ENCODE peak calls at places on chromosomes 16 and 17, in eight cellular contexts. One of them, this sample, is unnamed.

GRCh38 chr16:81548901-81549546 is 104.4 kb downstream of the CMIP start:
- DNase-seq in left lung: no peak
- DNase-seq in cardiac fibroblast: no peak
- DNase-seq in epithelial cell of esophagus: no peak
- DNase-seq in CD8-positive, alpha-beta T cell: no peak
- DNase-seq in prostate gland: no peak
- DNase-seq in pancreas: peak; percentile 60
- DNase-seq in astrocyte of the spinal cord: no peak
- DNase-seq in this sample: no peak

GRCh38 chr16:25343976-25344375 is 86.3 kb upstream of the ZKSCAN2 start:
- DNase-seq in epithelial cell of esophagus: no peak
- DNase-seq in pancreas: no peak
- DNase-seq in prostate gland: no peak
- DNase-seq in left lung: no peak
- DNase-seq in cardiac fibroblast: no peak
- DNase-seq in CD8-positive, alpha-beta T cell: no peak
- DNase-seq in astrocyte of the spinal cord: no peak
- DNase-seq in this sample: no peak

GRCh38 chr16:71288570-71288889 is 672 bp downstream of the CMTR2 start:
- DNase-seq in astrocyte of the spinal cord: no peak
- DNase-seq in prostate gland: no peak
- DNase-seq in epithelial cell of esophagus: peak; percentile 46
- DNase-seq in pancreas: no peak
- DNase-seq in left lung: no peak
- DNase-seq in cardiac fibroblast: no peak
- DNase-seq in CD8-positive, alpha-beta T cell: no peak
- DNase-seq in this sample: no peak

GRCh38 chr17:6163632-6164319 is 93.6 kb downstream of the WSCD1 start:
- DNase-seq in CD8-positive, alpha-beta T cell: no peak
- DNase-seq in pancreas: no peak
- DNase-seq in astrocyte of the spinal cord: peak; percentile 7
- DNase-seq in epithelial cell of esophagus: peak; percentile 32
- DNase-seq in left lung: no peak
- DNase-seq in cardiac fibroblast: no peak
- DNase-seq in prostate gland: no peak
- DNase-seq in this sample: no peak

GRCh38 chr17:15464629-15465028 is 2.8 kb downstream of the CDRT4 start:
- DNase-seq in prostate gland: no peak
- DNase-seq in CD8-positive, alpha-beta T cell: no peak
- DNase-seq in left lung: no peak
- DNase-seq in cardiac fibroblast: no peak
- DNase-seq in astrocyte of the spinal cord: no peak
- DNase-seq in epithelial cell of esophagus: no peak
- DNase-seq in pancreas: no peak
- DNase-seq in this sample: no peak

GRCh38 chr16:88730632-88731607 is 24.6 kb downstream of the CTU2 start:
- DNase-seq in astrocyte of the spinal cord: peak; percentile 72
- DNase-seq in left lung: no peak
- DNase-seq in epithelial cell of esophagus: no peak
- DNase-seq in pancreas: no peak
- DNase-seq in cardiac fibroblast: no peak
- DNase-seq in prostate gland: no peak
- DNase-seq in CD8-positive, alpha-beta T cell: no peak
- DNase-seq in this sample: peak; percentile 59

GRCh38 chr16:89022051-89022836 is 45.2 kb upstream of the CBFA2T3 start:
- DNase-seq in pancreas: no peak
- DNase-seq in left lung: no peak
- DNase-seq in CD8-positive, alpha-beta T cell: no peak
- DNase-seq in prostate gland: no peak
- DNase-seq in astrocyte of the spinal cord: no peak
- DNase-seq in cardiac fibroblast: no peak
- DNase-seq in epithelial cell of esophagus: no peak
- DNase-seq in this sample: no peak

GRCh38 chr16:90072442-90073105 is 4.6 kb downstream of the PRDM7 start:
- DNase-seq in epithelial cell of esophagus: no peak
- DNase-seq in cardiac fibroblast: peak; percentile 74
- DNase-seq in CD8-positive, alpha-beta T cell: no peak
- DNase-seq in prostate gland: no peak
- DNase-seq in astrocyte of the spinal cord: no peak
- DNase-seq in pancreas: no peak
- DNase-seq in left lung: no peak
- DNase-seq in this sample: peak; percentile 33

GRCh38 chr16:83720981-83721380 is 86.8 kb upstream of the HSBP1 start:
- DNase-seq in CD8-positive, alpha-beta T cell: no peak
- DNase-seq in left lung: no peak
- DNase-seq in cardiac fibroblast: no peak
- DNase-seq in pancreas: no peak
- DNase-seq in epithelial cell of esophagus: no peak
- DNase-seq in prostate gland: no peak
- DNase-seq in astrocyte of the spinal cord: no peak
- DNase-seq in this sample: no peak

GRCh38 chr16:48564544-48565444 is 45.2 kb downstream of the N4BP1 start:
- DNase-seq in CD8-positive, alpha-beta T cell: no peak
- DNase-seq in astrocyte of the spinal cord: no peak
- DNase-seq in left lung: no peak
- DNase-seq in cardiac fibroblast: no peak
- DNase-seq in prostate gland: no peak
- DNase-seq in epithelial cell of esophagus: no peak
- DNase-seq in pancreas: no peak
- DNase-seq in this sample: no peak

GRCh38 chr17:29914819-29915537 is 15.1 kb downstream of the SSH2 start:
- DNase-seq in left lung: no peak
- DNase-seq in epithelial cell of esophagus: no peak
- DNase-seq in CD8-positive, alpha-beta T cell: no peak
- DNase-seq in pancreas: no peak
- DNase-seq in prostate gland: no peak
- DNase-seq in cardiac fibroblast: no peak
- DNase-seq in astrocyte of the spinal cord: no peak
- DNase-seq in this sample: no peak

GRCh38 chr17:30530346-30531025 is 53.3 kb downstream of the GOSR1 start:
- DNase-seq in pancreas: no peak
- DNase-seq in left lung: no peak
- DNase-seq in cardiac fibroblast: peak; percentile 51
- DNase-seq in prostate gland: no peak
- DNase-seq in astrocyte of the spinal cord: no peak
- DNase-seq in CD8-positive, alpha-beta T cell: no peak
- DNase-seq in epithelial cell of esophagus: peak; percentile 32
- DNase-seq in this sample: peak; percentile 47

GRCh38 chr16:72517154-72517553 is 345.2 kb upstream of the PMFBP1 start:
- DNase-seq in astrocyte of the spinal cord: no peak
- DNase-seq in prostate gland: no peak
- DNase-seq in pancreas: no peak
- DNase-seq in left lung: no peak
- DNase-seq in CD8-positive, alpha-beta T cell: no peak
- DNase-seq in epithelial cell of esophagus: peak; percentile 82
- DNase-seq in cardiac fibroblast: no peak
- DNase-seq in this sample: no peak

DNA sequence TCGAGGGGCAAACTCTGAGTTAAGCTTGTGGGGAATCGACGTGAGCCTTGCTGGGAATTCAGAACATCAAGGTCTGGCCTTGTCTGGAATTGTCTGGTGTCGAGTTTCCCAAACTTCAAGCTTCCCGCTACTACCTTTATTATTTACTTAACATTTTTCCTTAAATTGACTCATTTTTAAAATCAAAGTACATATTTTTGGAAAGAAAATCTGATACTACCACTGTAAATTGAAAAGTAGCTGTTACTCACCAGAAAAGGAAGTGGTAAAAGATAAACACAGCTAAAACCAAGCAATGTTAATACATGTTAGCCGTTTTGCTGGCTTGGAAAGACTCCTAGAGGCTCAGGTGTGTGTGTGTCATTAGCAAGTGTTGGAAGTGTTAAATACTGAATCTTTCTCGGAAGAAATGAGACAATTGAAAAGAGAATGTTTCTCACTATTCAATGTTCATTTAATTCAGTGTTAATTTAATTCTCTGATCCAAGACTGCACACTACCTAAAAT is 5.4 kb upstream of the IRX3 start:
- DNase-seq in pancreas: no peak
- DNase-seq in left lung: no peak
- DNase-seq in epithelial cell of esophagus: peak; percentile 24
- DNase-seq in cardiac fibroblast: no peak
- DNase-seq in prostate gland: no peak
- DNase-seq in astrocyte of the spinal cord: peak; percentile 25
- DNase-seq in CD8-positive, alpha-beta T cell: no peak
- DNase-seq in this sample: no peak
- H3K4me3 ChIP-seq in pancreas: no peak overlapping the region
- H3K4me3 ChIP-seq in left lung: no peak overlapping the region
- H3K4me3 ChIP-seq in epithelial cell of esophagus: no peak overlapping the region
- H3K4me3 ChIP-seq in cardiac fibroblast: no peak overlapping the region
- H3K4me3 ChIP-seq in prostate gland: no peak overlapping the region
- H3K4me3 ChIP-seq in astrocyte of the spinal cord: no peak overlapping the region
- H3K4me3 ChIP-seq in CD8-positive, alpha-beta T cell: no peak overlapping the region
- H3K4me3 ChIP-seq in this sample: no peak overlapping the region

GRCh38 chr17:7177954-7178477 is 1.2 kb downstream of the ASGR1 start:
- DNase-seq in prostate gland: no peak
- DNase-seq in astrocyte of the spinal cord: peak; percentile 6
- DNase-seq in pancreas: no peak
- DNase-seq in epithelial cell of esophagus: peak; percentile 18
- DNase-seq in left lung: no peak
- DNase-seq in cardiac fibroblast: peak; percentile 25
- DNase-seq in CD8-positive, alpha-beta T cell: no peak
- DNase-seq in this sample: no peak
- H3K4me3 ChIP-seq in prostate gland: peak overlapping the region; percentile 19
- H3K4me3 ChIP-seq in astrocyte of the spinal cord: peak overlapping the region; percentile 46
- H3K4me3 ChIP-seq in pancreas: peak overlapping the region; percentile 30
- H3K4me3 ChIP-seq in epithelial cell of esophagus: peak overlapping the region; percentile 40
- H3K4me3 ChIP-seq in left lung: peak overlapping the region; percentile 21
- H3K4me3 ChIP-seq in cardiac fibroblast: peak overlapping the region; percentile 38
- H3K4me3 ChIP-seq in CD8-positive, alpha-beta T cell: peak overlapping the region; percentile 24
- H3K4me3 ChIP-seq in this sample: peak overlapping the region; percentile 57

GRCh38 chr17:59634632-59635561 is 15.2 kb downstream of the CLTC start:
- DNase-seq in prostate gland: no peak
- DNase-seq in left lung: no peak
- DNase-seq in cardiac fibroblast: peak; percentile 39
- DNase-seq in astrocyte of the spinal cord: no peak
- DNase-seq in pancreas: no peak
- DNase-seq in CD8-positive, alpha-beta T cell: no peak
- DNase-seq in epithelial cell of esophagus: peak; percentile 60
- DNase-seq in this sample: no peak
- H3K4me3 ChIP-seq in prostate gland: no peak overlapping the region
- H3K4me3 ChIP-seq in left lung: no peak overlapping the region
- H3K4me3 ChIP-seq in cardiac fibroblast: no peak overlapping the region
- H3K4me3 ChIP-seq in astrocyte of the spinal cord: no peak overlapping the region
- H3K4me3 ChIP-seq in pancreas: no peak overlapping the region
- H3K4me3 ChIP-seq in CD8-positive, alpha-beta T cell: no peak overlapping the region
- H3K4me3 ChIP-seq in epithelial cell of esophagus: no peak overlapping the region
- H3K4me3 ChIP-seq in this sample: no peak overlapping the region

DNA sequence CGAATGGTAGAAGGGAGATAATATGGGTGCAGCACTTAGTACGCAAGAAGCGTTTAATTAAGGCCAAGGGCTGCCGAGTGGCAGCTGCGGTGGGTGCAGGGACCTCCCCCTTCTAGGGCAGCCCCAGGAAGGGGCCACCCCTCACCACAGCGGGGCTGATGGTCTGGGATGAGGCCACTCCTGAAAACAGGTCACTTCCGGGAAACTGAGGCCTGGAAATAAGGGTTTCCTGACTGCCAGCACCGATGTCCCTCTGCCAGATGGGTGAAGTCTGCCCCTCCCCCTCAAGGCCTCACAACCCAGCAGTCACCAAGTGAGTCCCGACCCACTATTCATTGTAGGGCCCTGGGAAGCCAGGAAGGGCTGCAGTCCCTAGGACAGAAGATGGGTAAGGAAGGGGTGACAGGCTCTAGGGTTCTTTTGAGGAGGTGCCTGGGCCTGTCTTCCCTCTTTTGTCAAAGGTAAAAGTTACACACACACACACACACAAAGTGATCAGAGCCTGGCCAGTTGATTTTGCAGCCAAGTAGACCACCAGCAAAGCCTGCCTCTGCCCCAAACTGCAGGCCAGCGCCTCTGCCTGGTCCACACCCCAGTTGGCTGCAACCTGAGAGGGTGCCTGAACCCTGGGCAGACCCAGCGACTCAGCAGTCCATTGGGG is 12.5 kb downstream of the SREBF1 start:
- DNase-seq in left lung: no peak
- DNase-seq in epithelial cell of esophagus: no peak
- DNase-seq in astrocyte of the spinal cord: no peak
- DNase-seq in cardiac fibroblast: no peak
- DNase-seq in pancreas: no peak
- DNase-seq in prostate gland: no peak
- DNase-seq in CD8-positive, alpha-beta T cell: no peak
- DNase-seq in this sample: no peak
- H3K4me3 ChIP-seq in left lung: peak overlapping the region; percentile 50
- H3K4me3 ChIP-seq in epithelial cell of esophagus: peak overlapping the region; percentile 5
- H3K4me3 ChIP-seq in astrocyte of the spinal cord: peak overlapping the region; percentile 17
- H3K4me3 ChIP-seq in cardiac fibroblast: peak overlapping the region; percentile 35
- H3K4me3 ChIP-seq in pancreas: peak overlapping the region; percentile 56
- H3K4me3 ChIP-seq in prostate gland: peak overlapping the region; percentile 53
- H3K4me3 ChIP-seq in CD8-positive, alpha-beta T cell: peak overlapping the region; percentile 46
- H3K4me3 ChIP-seq in this sample: peak overlapping the region; percentile 2

GRCh38 chr17:9003355-9004131 is 17.8 kb upstream of the NTN1 start:
- DNase-seq in CD8-positive, alpha-beta T cell: no peak
- DNase-seq in cardiac fibroblast: no peak
- DNase-seq in left lung: no peak
- DNase-seq in epithelial cell of esophagus: no peak
- DNase-seq in astrocyte of the spinal cord: no peak
- DNase-seq in pancreas: no peak
- DNase-seq in prostate gland: no peak
- DNase-seq in this sample: no peak
- H3K4me3 ChIP-seq in CD8-positive, alpha-beta T cell: peak overlapping the region; percentile 35
- H3K4me3 ChIP-seq in cardiac fibroblast: no peak overlapping the region
- H3K4me3 ChIP-seq in left lung: peak overlapping the region; percentile 30
- H3K4me3 ChIP-seq in epithelial cell of esophagus: no peak overlapping the region
- H3K4me3 ChIP-seq in astrocyte of the spinal cord: no peak overlapping the region
- H3K4me3 ChIP-seq in pancreas: peak overlapping the region; percentile 56
- H3K4me3 ChIP-seq in prostate gland: peak overlapping the region; percentile 49
- H3K4me3 ChIP-seq in this sample: no peak overlapping the region

GRCh38 chr17:19747159-19747719 is 859 bp downstream of the ALDH3A1 start:
- DNase-seq in left lung: no peak
- DNase-seq in astrocyte of the spinal cord: no peak
- DNase-seq in cardiac fibroblast: no peak
- DNase-seq in prostate gland: no peak
- DNase-seq in CD8-positive, alpha-beta T cell: no peak
- DNase-seq in epithelial cell of esophagus: no peak
- DNase-seq in pancreas: no peak
- DNase-seq in this sample: no peak
- H3K4me3 ChIP-seq in left lung: no peak overlapping the region
- H3K4me3 ChIP-seq in astrocyte of the spinal cord: no peak overlapping the region
- H3K4me3 ChIP-seq in cardiac fibroblast: no peak overlapping the region
- H3K4me3 ChIP-seq in prostate gland: no peak overlapping the region
- H3K4me3 ChIP-seq in CD8-positive, alpha-beta T cell: no peak overlapping the region
- H3K4me3 ChIP-seq in epithelial cell of esophagus: peak overlapping the region; percentile 38
- H3K4me3 ChIP-seq in pancreas: no peak overlapping the region
- H3K4me3 ChIP-seq in this sample: no peak overlapping the region

GRCh38 chr16:2149630-2150417 is 1.4 kb downstream of the RAB26 start:
- DNase-seq in epithelial cell of esophagus: peak; percentile 22
- DNase-seq in CD8-positive, alpha-beta T cell: no peak
- DNase-seq in left lung: no peak
- DNase-seq in prostate gland: no peak
- DNase-seq in pancreas: no peak
- DNase-seq in cardiac fibroblast: no peak
- DNase-seq in astrocyte of the spinal cord: no peak
- DNase-seq in this sample: no peak
- H3K4me3 ChIP-seq in epithelial cell of esophagus: no peak overlapping the region
- H3K4me3 ChIP-seq in CD8-positive, alpha-beta T cell: no peak overlapping the region
- H3K4me3 ChIP-seq in left lung: peak overlapping the region; percentile 30
- H3K4me3 ChIP-seq in prostate gland: no peak overlapping the region
- H3K4me3 ChIP-seq in pancreas: peak overlapping the region; percentile 73
- H3K4me3 ChIP-seq in cardiac fibroblast: no peak overlapping the region
- H3K4me3 ChIP-seq in astrocyte of the spinal cord: no peak overlapping the region
- H3K4me3 ChIP-seq in this sample: no peak overlapping the region